ENCODE peak calls at places on chromosomes 2 and 18, in four cellular contexts. One of them, this sample, is unnamed.

GRCh38 chr2:226832076-226832475 is 3.8 kb upstream of the RHBDD1 start:
- DNase-seq in H1: no peak
- DNase-seq in K562: no peak
- DNase-seq in HepG2: no peak
- DNase-seq in this sample: no peak

GRCh38 chr2:241850544-241851324 is 8.0 kb downstream of the PDCD1 start:
- DNase-seq in H1: peak
- DNase-seq in K562: no peak
- DNase-seq in HepG2: no peak
- DNase-seq in this sample: no peak

GRCh38 chr2:100820346-100821254 is 661 bp downstream of the NPAS2 start:
- DNase-seq in H1: peak
- DNase-seq in K562: no peak
- DNase-seq in HepG2: no peak
- DNase-seq in this sample: no peak

GRCh38 chr18:6633370-6633769 is 96.1 kb upstream of the ARHGAP28 start:
- DNase-seq in H1: peak
- DNase-seq in K562: no peak
- DNase-seq in HepG2: no peak
- DNase-seq in this sample: no peak

GRCh38 chr18:8474661-8475060 is 134.6 kb upstream of the RAB12 start:
- DNase-seq in H1: no peak
- DNase-seq in K562: no peak
- DNase-seq in HepG2: no peak
- DNase-seq in this sample: no peak

GRCh38 chr2:59236723-59237122 is 995.6 kb upstream of the FANCL start:
- DNase-seq in H1: no peak
- DNase-seq in K562: no peak
- DNase-seq in HepG2: no peak
- DNase-seq in this sample: peak

GRCh38 chr18:78125497-78125896 is 854.1 kb upstream of the SALL3 start:
- DNase-seq in H1: no peak
- DNase-seq in K562: no peak
- DNase-seq in HepG2: no peak
- DNase-seq in this sample: no peak

GRCh38 chr18:24130494-24130893 is 8.4 kb upstream of the CABYR start:
- DNase-seq in H1: no peak
- DNase-seq in K562: no peak
- DNase-seq in HepG2: no peak
- DNase-seq in this sample: no peak

GRCh38 chr2:128628996-128629395 is 310.3 kb upstream of the HS6ST1 start:
- DNase-seq in H1: peak
- DNase-seq in K562: no peak
- DNase-seq in HepG2: no peak
- DNase-seq in this sample: no peak

GRCh38 chr2:205746408-205746785 is 64.1 kb downstream of the NRP2 start:
- DNase-seq in H1: no peak
- DNase-seq in K562: no peak
- DNase-seq in HepG2: no peak
- DNase-seq in this sample: no peak

GRCh38 chr2:166831930-166832329 is 56.4 kb upstream of the XIRP2 start:
- DNase-seq in H1: no peak
- DNase-seq in K562: no peak
- DNase-seq in HepG2: no peak
- DNase-seq in this sample: no peak

GRCh38 chr18:45745817-45746461 is 22.0 kb downstream of the SLC14A1 start:
- DNase-seq in H1: no peak
- DNase-seq in K562: no peak
- DNase-seq in HepG2: no peak
- DNase-seq in this sample: no peak

GRCh38 chr2:235665656-235666239 is 171.9 kb downstream of the AGAP1 start:
- DNase-seq in H1: no peak
- DNase-seq in K562: no peak
- DNase-seq in HepG2: no peak
- DNase-seq in this sample: no peak

GRCh38 chr2:52034706-52035105 is 1002.8 kb upstream of the NRXN1 start:
- DNase-seq in H1: no peak
- DNase-seq in K562: no peak
- DNase-seq in HepG2: no peak
- DNase-seq in this sample: no peak

GRCh38 chr2:211722928-211723327 is 815.7 kb downstream of the ERBB4 start:
- DNase-seq in H1: no peak
- DNase-seq in K562: no peak
- DNase-seq in HepG2: no peak
- DNase-seq in this sample: no peak

GRCh38 chr2:98757904-98758421 is 27.0 kb upstream of the MGAT4A start:
- DNase-seq in H1: no peak
- DNase-seq in K562: no peak
- DNase-seq in HepG2: no peak
- DNase-seq in this sample: peak

GRCh38 chr2:96538487-96539214 is 2.1 kb downstream of the ARID5A start:
- DNase-seq in H1: peak
- DNase-seq in K562: no peak
- DNase-seq in HepG2: peak
- DNase-seq in this sample: no peak

GRCh38 chr2:11904029-11904428 is 157.6 kb downstream of the LPIN1 start:
- DNase-seq in H1: no peak
- DNase-seq in K562: peak
- DNase-seq in HepG2: no peak
- DNase-seq in this sample: no peak

GRCh38 chr2:27587025-27587424 is 4.2 kb downstream of the ZNF512 start:
- DNase-seq in H1: no peak
- DNase-seq in K562: no peak
- DNase-seq in HepG2: no peak
- DNase-seq in this sample: no peak

GRCh38 chr2:164725542-164725941 is 104.3 kb upstream of the GRB14 start:
- DNase-seq in H1: no peak
- DNase-seq in K562: no peak
- DNase-seq in HepG2: no peak
- DNase-seq in this sample: no peak

GRCh38 chr2:172964511-172964910 is 111.1 kb upstream of the MAP3K20 start:
- DNase-seq in H1: no peak
- DNase-seq in K562: no peak
- DNase-seq in HepG2: no peak
- DNase-seq in this sample: no peak

GRCh38 chr2:63820969-63821368 is 20.7 kb upstream of the UGP2 start:
- DNase-seq in H1: no peak
- DNase-seq in K562: no peak
- DNase-seq in HepG2: no peak
- DNase-seq in this sample: no peak

GRCh38 chr18:6920099-6920955 is 190.8 kb downstream of the ARHGAP28 start:
- DNase-seq in H1: peak
- DNase-seq in K562: peak
- DNase-seq in HepG2: peak
- DNase-seq in this sample: peak

GRCh38 chr2:237715459-237715947 is 83.1 kb upstream of the RBM44 start:
- DNase-seq in H1: no peak
- DNase-seq in K562: no peak
- DNase-seq in HepG2: peak
- DNase-seq in this sample: no peak

GRCh38 chr18:8359481-8359880 is 249.8 kb upstream of the RAB12 start:
- DNase-seq in H1: no peak
- DNase-seq in K562: no peak
- DNase-seq in HepG2: no peak
- DNase-seq in this sample: no peak

GRCh38 chr2:28835787-28836186 is 25.2 kb downstream of the SPDYA start:
- DNase-seq in H1: no peak
- DNase-seq in K562: no peak
- DNase-seq in HepG2: no peak
- DNase-seq in this sample: no peak

GRCh38 chr2:234135750-234136221 is 85.3 kb downstream of the SPP2 start:
- DNase-seq in H1: peak
- DNase-seq in K562: peak
- DNase-seq in HepG2: peak
- DNase-seq in this sample: peak

GRCh38 chr2:175854149-175854548 is 147.9 kb downstream of the LNPK start:
- DNase-seq in H1: no peak
- DNase-seq in K562: no peak
- DNase-seq in HepG2: no peak
- DNase-seq in this sample: no peak

GRCh38 chr2:112033600-112033999 is 21.5 kb upstream of the TMEM87B start:
- DNase-seq in H1: no peak
- DNase-seq in K562: no peak
- DNase-seq in HepG2: no peak
- DNase-seq in this sample: no peak

GRCh38 chr2:134127496-134127895 is 126.4 kb upstream of the MGAT5 start:
- DNase-seq in H1: no peak
- DNase-seq in K562: no peak
- DNase-seq in HepG2: no peak
- DNase-seq in this sample: no peak

GRCh38 chr2:197993830-197994229 is 189.4 kb downstream of the PLCL1 start:
- DNase-seq in H1: no peak
- DNase-seq in K562: no peak
- DNase-seq in HepG2: no peak
- DNase-seq in this sample: no peak

GRCh38 chr2:2569836-2570235 is 238.8 kb upstream of the MYT1L start:
- DNase-seq in H1: no peak
- DNase-seq in K562: no peak
- DNase-seq in HepG2: no peak
- DNase-seq in this sample: no peak

GRCh38 chr2:42224422-42225067 is 55.4 kb downstream of the EML4 start:
- DNase-seq in H1: no peak
- DNase-seq in K562: no peak
- DNase-seq in HepG2: no peak
- DNase-seq in this sample: no peak

GRCh38 chr18:33630476-33630875 is 52.5 kb downstream of the ASXL3 start:
- DNase-seq in H1: no peak
- DNase-seq in K562: no peak
- DNase-seq in HepG2: no peak
- DNase-seq in this sample: no peak

GRCh38 chr18:46222710-46223360 is 118.7 kb downstream of the HAUS1 start:
- DNase-seq in H1: no peak
- DNase-seq in K562: peak
- DNase-seq in HepG2: no peak
- DNase-seq in this sample: no peak

DNA sequence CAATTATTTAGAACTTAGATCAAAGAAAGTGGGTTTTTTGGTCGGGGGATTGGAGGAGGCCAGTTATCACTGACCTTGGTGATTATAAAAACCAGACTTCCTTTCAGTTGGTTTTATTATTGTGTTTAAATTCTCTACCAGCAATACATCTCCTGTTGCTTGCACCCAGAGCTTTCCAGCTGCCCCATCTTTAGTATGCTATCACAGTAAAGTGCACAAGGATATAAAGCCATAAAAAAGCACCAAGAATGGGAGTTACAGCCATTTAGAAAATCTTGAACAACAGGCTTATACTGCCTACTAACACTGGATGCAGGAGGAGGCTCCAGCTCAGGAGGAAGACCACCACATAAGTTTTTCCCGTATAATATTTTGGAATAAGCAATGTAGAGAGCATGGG is 148.7 kb upstream of the OSR1 start:
- DNase-seq in H1: no peak
- DNase-seq in K562: no peak
- DNase-seq in HepG2: no peak
- DNase-seq in this sample: no peak
- TF ChIP-seq MAFK in H1: no peak
- TF ChIP-seq MAFK in K562: no peak
- TF ChIP-seq MAFK in HepG2: no peak
- TF ChIP-seq MAFK in this sample: no peak

DNA sequence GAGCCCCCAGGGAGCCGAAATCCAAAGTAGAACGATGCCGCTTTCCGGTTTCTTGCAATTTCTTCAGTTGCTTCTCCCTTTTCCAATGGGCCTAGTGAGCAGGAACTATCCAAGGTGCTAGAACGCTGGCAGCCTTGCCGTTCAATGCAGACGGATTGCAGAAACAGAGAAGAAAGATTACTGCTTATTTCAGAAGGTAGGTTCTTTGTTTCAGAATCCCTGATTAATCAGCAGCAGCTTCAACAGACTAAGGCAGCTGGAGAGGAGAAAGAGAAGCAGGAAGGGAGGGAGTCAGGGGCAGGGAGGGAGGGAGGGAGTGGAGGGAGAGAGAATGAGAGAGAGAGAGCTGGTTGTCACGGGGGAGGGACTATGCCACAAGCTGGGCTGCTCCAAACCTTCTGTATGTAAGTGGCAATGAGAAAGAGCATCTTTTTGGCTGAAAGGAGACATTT is 576 bp downstream of the NYAP2 start:
- DNase-seq in H1: peak
- DNase-seq in K562: no peak
- DNase-seq in HepG2: peak
- DNase-seq in this sample: peak
- TF ChIP-seq JUN in H1: no peak
- TF ChIP-seq JUN in K562: no peak
- TF ChIP-seq JUN in HepG2: no peak
- TF ChIP-seq JUN in this sample: no peak

GRCh38 chr2:104977958-104978357 is 59.9 kb upstream of the MRPS9 start:
- DNase-seq in H1: no peak
- DNase-seq in K562: no peak
- DNase-seq in HepG2: no peak
- DNase-seq in this sample: no peak

GRCh38 chr2:104982111-104982510 is 55.8 kb upstream of the MRPS9 start:
- DNase-seq in H1: no peak
- DNase-seq in K562: no peak
- DNase-seq in HepG2: no peak
- DNase-seq in this sample: no peak

GRCh38 chr2:104975371-104975770 is 62.5 kb upstream of the MRPS9 start:
- DNase-seq in H1: no peak
- DNase-seq in K562: no peak
- DNase-seq in HepG2: no peak
- DNase-seq in this sample: no peak

DNA sequence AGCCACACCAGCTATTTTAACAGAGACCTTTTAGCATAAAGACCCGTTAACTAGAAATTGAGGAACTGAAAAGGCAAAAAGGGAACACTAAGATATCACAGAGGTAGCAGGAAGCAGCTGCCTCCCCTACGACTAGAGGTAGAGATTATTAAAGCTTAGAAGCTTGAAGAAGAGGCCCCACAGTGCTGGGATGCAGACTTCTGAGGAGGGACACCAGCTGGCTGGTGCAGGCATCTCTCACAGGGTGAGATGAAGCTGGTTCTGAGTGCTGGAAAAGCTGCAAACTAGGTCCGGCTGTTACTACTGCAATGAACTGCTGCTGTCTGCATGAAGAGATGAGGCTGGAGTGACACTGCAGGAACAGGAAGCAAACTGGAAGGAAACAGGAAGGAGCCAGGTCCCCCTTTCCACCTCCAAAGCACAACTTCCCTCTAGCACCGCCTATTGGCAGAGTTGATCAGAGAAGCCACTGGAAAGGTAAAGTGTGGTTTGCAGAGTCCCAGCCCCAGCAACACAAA is 61.2 kb upstream of the MRPS9 start:
- DNase-seq in H1: peak
- DNase-seq in K562: peak
- DNase-seq in HepG2: peak
- DNase-seq in this sample: peak
- TF ChIP-seq MAFK in H1: no peak
- TF ChIP-seq MAFK in K562: no peak
- TF ChIP-seq MAFK in HepG2: no peak
- TF ChIP-seq MAFK in this sample: no peak

DNA sequence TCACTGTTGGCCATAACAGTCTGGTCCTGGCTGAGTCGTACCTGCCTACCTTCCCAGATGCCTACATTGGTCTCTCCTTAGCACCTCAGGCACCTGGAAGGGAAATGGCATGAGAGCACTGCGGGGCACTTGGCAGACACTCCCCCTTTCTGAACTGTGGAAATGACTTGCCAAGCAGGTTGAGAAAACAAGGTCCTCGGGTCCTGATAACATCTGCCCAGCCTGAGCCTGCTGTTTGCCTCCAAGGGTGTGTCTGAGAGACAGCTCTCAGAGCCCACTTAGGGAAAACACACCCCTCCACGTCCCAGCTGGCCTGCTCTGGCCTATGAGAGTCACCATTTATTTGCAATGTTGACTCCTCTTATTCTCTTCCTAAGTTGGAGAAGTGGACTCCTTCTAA is 10.5 kb downstream of the FAM110C start:
- DNase-seq in H1: no peak
- DNase-seq in K562: no peak
- DNase-seq in HepG2: no peak
- DNase-seq in this sample: no peak
- TF ChIP-seq JUN in H1: no peak
- TF ChIP-seq JUN in K562: no peak
- TF ChIP-seq JUN in HepG2: no peak
- TF ChIP-seq JUN in this sample: no peak